ENCODE peak calls at places on chromosomes 4 and X, in ten cellular contexts. A is right lobe of liver; U is IMR-90; Y is AG10803; M is AG04450; O is naive thymus-derived CD4-positive, alpha-beta T cell; V is mesenchymal stem cell; Q is bronchial epithelial cell; D is tibial artery; B is GM23338. T is an unnamed sample.
A peak's percentile ranks its signal among the peaks of the same experiment; 100 is the strongest.

GRCh38 chrX:74613350-74614192 is 853 bp downstream of the RLIM start:
- DNase-seq in V (peak; percentile 33), Y (peak; percentile 39), A (no peak), O (no peak), B (peak; percentile 19), M (no peak), Q (peak; percentile 33), U (peak; percentile 29), D (no peak), T (peak; percentile 30)

GRCh38 chr4:94540476-94540875 is 88.7 kb downstream of the PDLIM5 start:
- DNase-seq in D (no peak), Y (no peak), A (no peak), O (no peak), M (no peak), V (no peak), B (peak; percentile 47), Q (peak; percentile 90), U (no peak), T (no peak)

GRCh38 chr4:147737623-147738022 is 5.7 kb downstream of the ARHGAP10 start:
- DNase-seq in O (no peak), M (no peak), B (peak; percentile 84), Q (no peak), D (no peak), V (no peak), U (no peak), Y (no peak), A (no peak), T (no peak)

GRCh38 chrX:97199501-97199900 is 315.8 kb downstream of the RPA4 start:
- DNase-seq in Q (no peak), D (no peak), U (peak; percentile 24), M (no peak), V (no peak), A (no peak), O (no peak), Y (no peak), B (no peak), T (no peak)

GRCh38 chrX:113305496-113305895 is 464.9 kb upstream of the AMOT start:
- DNase-seq in B (no peak), A (no peak), Q (peak; percentile 0), M (no peak), Y (peak; percentile 86), U (peak; percentile 4), V (peak; percentile 60), O (no peak), D (no peak), T (no peak)

GRCh38 chr4:181952478-181952877 is 290.7 kb upstream of the TENM3 start:
- DNase-seq in O (no peak), D (no peak), Q (peak; percentile 91), M (peak; percentile 84), V (peak; percentile 72), Y (peak; percentile 89), B (no peak), U (peak; percentile 96), A (no peak), T (no peak)

GRCh38 chrX:143121471-143121870 is 95.7 kb downstream of the SPANXN4 start:
- DNase-seq in A (no peak), Y (no peak), O (no peak), M (no peak), U (no peak), B (no peak), Q (no peak), V (no peak), D (no peak), T (no peak)

GRCh38 chr4:55318135-55318534 is 27.9 kb upstream of the SRD5A3 start:
- DNase-seq in V (no peak), M (no peak), O (no peak), Y (peak; percentile 33), A (no peak), Q (peak; percentile 51), B (no peak), D (no peak), U (no peak), T (no peak)

GRCh38 chr4:146153964-146154536 is 21.5 kb upstream of the LSM6 start:
- DNase-seq in B (no peak), Q (no peak), V (no peak), U (no peak), D (no peak), A (no peak), O (no peak), M (no peak), Y (no peak), T (no peak)

GRCh38 chr4:123603165-123603564 is 206.6 kb downstream of the SPRY1 start:
- DNase-seq in U (peak; percentile 36), D (no peak), O (no peak), Y (no peak), B (no peak), V (peak; percentile 63), A (no peak), Q (peak; percentile 88), M (no peak), T (no peak)

GRCh38 chrX:16971694-16972093 is 25.2 kb downstream of the REPS2 start:
- DNase-seq in A (no peak), M (no peak), U (no peak), Q (no peak), O (no peak), D (no peak), B (no peak), Y (no peak), V (no peak), T (no peak)

GRCh38 chr4:91653067-91653466 is 650.7 kb upstream of the GRID2 start:
- DNase-seq in D (no peak), A (no peak), Q (no peak), O (no peak), B (no peak), Y (no peak), V (no peak), U (no peak), M (no peak), T (no peak)
- H3K4me3 ChIP-seq in D (no peak overlapping the region), A (no peak overlapping the region), Q (no peak overlapping the region), O (no peak overlapping the region), B (no peak overlapping the region), Y (no peak overlapping the region), V (no peak overlapping the region), U (no peak overlapping the region), M (no peak overlapping the region), T (no peak overlapping the region)

DNA sequence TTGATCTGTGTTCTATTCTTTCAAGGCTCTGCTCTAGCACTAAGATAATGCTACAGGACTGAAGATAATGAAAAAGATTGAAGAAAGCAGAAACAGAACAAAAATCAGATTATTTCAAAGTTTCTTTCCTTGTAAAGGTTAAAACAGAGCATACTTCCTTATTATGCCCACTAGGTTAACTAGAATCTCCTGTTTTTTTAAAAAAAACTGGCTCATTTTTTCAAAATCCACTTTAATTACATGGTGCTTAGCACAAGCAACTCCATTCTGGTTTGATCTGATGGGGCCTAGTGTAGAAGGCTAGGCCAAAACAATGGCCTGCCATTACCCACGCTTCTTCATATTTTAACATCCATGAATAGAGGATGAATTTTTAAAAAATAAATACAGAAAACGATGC is 1.2 kb upstream of the UBA6 start:
- DNase-seq in U (no peak), A (no peak), V (no peak), Y (no peak), Q (no peak), B (no peak), M (no peak), O (no peak), D (no peak), T (no peak)
- H3K4me3 ChIP-seq in U (no peak overlapping the region), A (peak overlapping the region; percentile 97), V (no peak overlapping the region), Y (no peak overlapping the region), Q (no peak overlapping the region), B (peak overlapping the region; percentile 85), M (peak overlapping the region; percentile 78), O (peak overlapping the region; percentile 73), D (no peak overlapping the region), T (peak overlapping the region; percentile 92)

DNA sequence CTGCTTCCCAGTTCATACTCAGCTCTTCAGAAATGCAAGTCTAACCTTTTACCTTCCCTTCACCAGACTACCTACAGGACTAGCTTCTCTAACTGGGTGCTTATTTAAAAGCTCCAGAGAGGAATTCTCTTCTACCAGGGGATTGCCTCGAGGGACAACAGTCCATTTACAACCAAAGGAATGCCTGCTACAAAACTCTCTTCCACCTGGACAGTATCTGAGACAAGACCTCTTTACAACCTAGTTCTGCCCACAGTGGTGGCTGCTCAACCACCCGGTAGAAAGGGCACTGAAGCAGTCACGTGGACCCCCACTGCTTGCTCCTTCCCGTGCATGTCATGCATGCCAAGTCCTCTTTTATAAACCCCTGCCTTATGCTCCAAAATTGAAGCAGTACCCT is 158.1 kb upstream of the ANXA10 start:
- DNase-seq in Y (no peak), Q (no peak), D (no peak), M (no peak), B (no peak), O (no peak), A (no peak), U (no peak), V (no peak), T (no peak)
- H3K4me3 ChIP-seq in Y (no peak overlapping the region), Q (no peak overlapping the region), D (no peak overlapping the region), M (no peak overlapping the region), B (no peak overlapping the region), O (no peak overlapping the region), A (no peak overlapping the region), U (no peak overlapping the region), V (no peak overlapping the region), T (no peak overlapping the region)

GRCh38 chr4:137533855-137534254 is 1.6 kb upstream of the PCDH18 start:
- DNase-seq in Y (no peak), O (no peak), Q (no peak), U (no peak), M (no peak), D (no peak), V (no peak), B (no peak), A (no peak), T (no peak)
- H3K4me3 ChIP-seq in Y (peak overlapping the region; percentile 90), O (no peak overlapping the region), Q (no peak overlapping the region), U (no peak overlapping the region), M (peak overlapping the region; percentile 10), D (peak overlapping the region; percentile 62), V (no peak overlapping the region), B (no peak overlapping the region), A (no peak overlapping the region), T (no peak overlapping the region)